ENCODE peak calls at places on chromosomes 12 and 14, in ten cellular contexts. O, R, U, X, C, E, I, J, L and Y are unnamed samples.

GRCh38 chr12:31235868-31236395 is 90.0 kb downstream of the SINHCAF start:
- DNase-seq in O (no peak), R (no peak), U (no peak), X (no peak), C (no peak), E (no peak), I (no peak), J (no peak), L (no peak), Y (no peak)

GRCh38 chr14:23629831-23630396 is 6.2 kb upstream of the DHRS2 start:
- DNase-seq in O (no peak), R (no peak), U (peak; percentile 5), X (no peak), C (no peak), E (no peak), I (no peak), J (no peak), L (no peak), Y (no peak)

GRCh38 chr12:24045816-24046257 is 96.4 kb upstream of the SOX5 start:
- DNase-seq in O (no peak), R (no peak), U (peak; percentile 69), X (no peak), C (no peak), E (peak; percentile 69), I (no peak), J (no peak), L (no peak), Y (no peak)

GRCh38 chr14:78143489-78144145 is 26.6 kb upstream of the NRXN3 start:
- DNase-seq in O (no peak), R (no peak), U (no peak), X (no peak), C (no peak), E (no peak), I (no peak), J (no peak), L (no peak), Y (no peak)

GRCh38 chr12:46263140-46264017 is 5.5 kb downstream of the SLC38A1 start:
- DNase-seq in O (peak; percentile 47), R (no peak), U (peak; percentile 6), X (no peak), C (no peak), E (no peak), I (no peak), J (no peak), L (no peak), Y (no peak)

GRCh38 chr12:107486140-107486892 is 199.3 kb upstream of the PWP1 start:
- DNase-seq in O (no peak), R (no peak), U (no peak), X (no peak), C (no peak), E (no peak), I (no peak), J (no peak), L (no peak), Y (no peak)

GRCh38 chr14:92563359-92563758 is 49.8 kb downstream of the RIN3 start:
- DNase-seq in O (no peak), R (no peak), U (peak; percentile 31), X (no peak), C (no peak), E (no peak), I (no peak), J (no peak), L (no peak), Y (no peak)

GRCh38 chr14:33323979-33324378 is 385.3 kb downstream of the NPAS3 start:
- DNase-seq in O (no peak), R (no peak), U (no peak), X (no peak), C (no peak), E (no peak), I (no peak), J (no peak), L (no peak), Y (no peak)

GRCh38 chr12:3668479-3669165 is 84.3 kb downstream of the CRACR2A start:
- DNase-seq in O (no peak), R (no peak), U (no peak), X (peak; percentile 42), C (no peak), E (no peak), I (no peak), J (no peak), L (no peak), Y (no peak)

GRCh38 chr14:96861568-96862310 is 64.6 kb downstream of the VRK1 start:
- DNase-seq in O (peak; percentile 79), R (no peak), U (no peak), X (no peak), C (no peak), E (no peak), I (peak; percentile 54), J (no peak), L (no peak), Y (no peak)
- H3K27ac ChIP-seq in O (peak overlapping the region; percentile 81), R (no peak overlapping the region), U (no peak overlapping the region), X (no peak overlapping the region), C (no peak overlapping the region), E (no peak overlapping the region), I (peak overlapping the region; percentile 67), J (no peak overlapping the region), L (no peak overlapping the region), Y (no peak overlapping the region)

GRCh38 chr12:52170827-52171226 is 21.0 kb downstream of the KRT80 start:
- DNase-seq in O (no peak), R (no peak), U (no peak), X (no peak), C (no peak), E (no peak), I (no peak), J (no peak), L (no peak), Y (no peak)
- H3K36me3 ChIP-seq in O (no peaks in the 10 kb centered on the region), R (no peaks in the 10 kb centered on the region), U (no peaks in the 10 kb centered on the region), X (no peaks in the 10 kb centered on the region), C (no peaks in the 10 kb centered on the region), E (no peaks in the 10 kb centered on the region), I (no peaks in the 10 kb centered on the region), J (no peaks in the 10 kb centered on the region), L (no peaks in the 10 kb centered on the region), Y (no peaks in the 10 kb centered on the region)

GRCh38 chr14:65431951-65432350 is 19.4 kb downstream of the FUT8 start:
- DNase-seq in O (no peak), R (no peak), U (no peak), X (no peak), C (no peak), E (no peak), I (no peak), J (no peak), L (no peak), Y (no peak)
- H3K4me1 ChIP-seq in O (peaks cover 23% of the 10 kb centered on the region), R (no peaks in the 10 kb centered on the region), U (no peaks in the 10 kb centered on the region), X (no peaks in the 10 kb centered on the region), C (no peaks in the 10 kb centered on the region), E (peaks cover 12% of the 10 kb centered on the region), I (peaks cover 19% of the 10 kb centered on the region), J (no peaks in the 10 kb centered on the region), L (no peaks in the 10 kb centered on the region), Y (no peaks in the 10 kb centered on the region)

DNA sequence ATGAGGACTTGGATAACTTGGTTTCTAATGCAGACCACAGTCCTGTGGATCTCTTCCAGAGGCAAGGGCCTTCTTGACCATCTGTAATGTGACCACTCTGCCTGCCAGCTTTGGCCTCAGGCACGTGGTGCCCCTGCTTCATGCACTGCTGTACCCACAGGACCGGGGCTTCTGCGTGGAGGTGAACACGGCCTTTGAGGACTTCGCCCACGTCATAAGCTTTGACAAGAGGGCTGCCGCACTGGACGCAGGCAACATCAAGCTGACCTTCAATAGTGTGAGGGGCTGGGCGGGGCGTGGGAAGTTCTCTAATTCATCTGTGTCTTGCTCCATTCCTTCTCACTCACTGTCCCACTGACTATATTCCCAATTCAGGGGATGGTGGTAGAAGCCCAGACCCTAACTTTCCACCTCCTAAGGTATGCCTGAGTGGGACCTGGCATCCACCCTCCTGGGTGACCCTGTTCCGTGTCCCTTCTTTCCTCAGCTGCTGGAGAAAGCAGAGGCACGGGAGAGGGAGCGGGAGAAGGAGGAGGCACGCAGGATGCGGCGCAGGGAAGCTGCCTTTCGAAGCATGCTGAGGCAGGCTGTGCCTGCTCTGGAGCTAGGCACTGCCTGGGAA is 18.5 kb downstream of the PRPF40B start:
- DNase-seq in O (no peak), R (no peak), U (no peak), X (no peak), C (no peak), E (no peak), I (no peak), J (no peak), L (peak; percentile 50), Y (no peak)
- H3K27ac ChIP-seq in O (no peak overlapping the region), R (no peak overlapping the region), U (no peak overlapping the region), X (no peak overlapping the region), C (peak overlapping the region; percentile 50), E (no peak overlapping the region), I (no peak overlapping the region), J (no peak overlapping the region), L (no peak overlapping the region), Y (no peak overlapping the region)